ENCODE peak calls at places on chromosomes 6 and 20, in six cellular contexts. B is GM23338, S is Peyer's patch, P is tibial artery, Y is heart left ventricle, D is brain microvascular endothelial cell. C is an unnamed sample.
A peak's percentile ranks its signal among the peaks of the same experiment; 100 is the strongest.

GRCh38 chr6:22064558-22064957 is 232.3 kb downstream of the PRL start:
- DNase-seq in D (no peak), P (no peak), S (no peak), Y (no peak), B (no peak), C (no peak)

GRCh38 chr20:56400001-56400640 is 7.7 kb downstream of the CSTF1 start:
- DNase-seq in P (no peak), Y (peak; percentile 58), S (no peak), B (peak; percentile 79), D (peak; percentile 77), C (no peak)

GRCh38 chr6:159037746-159038290 is 7.0 kb downstream of the TAGAP start:
- DNase-seq in Y (no peak), D (no peak), P (no peak), B (no peak), S (no peak), C (no peak)

GRCh38 chr6:72946766-72947165 is 278.5 kb downstream of the KHDC1L start:
- DNase-seq in B (no peak), D (peak; percentile 64), S (no peak), P (no peak), Y (no peak), C (no peak)

GRCh38 chr20:42734660-42735368 is 454.9 kb downstream of the PTPRT start:
- DNase-seq in B (no peak), Y (no peak), S (no peak), D (no peak), P (no peak), C (no peak)

GRCh38 chr20:48901326-48901725 is 20.2 kb upstream of the ARFGEF2 start:
- DNase-seq in P (no peak), Y (no peak), B (no peak), S (no peak), D (no peak), C (no peak)

GRCh38 chr20:17621229-17621968 is 51.5 kb downstream of the DSTN start:
- DNase-seq in B (no peak), S (no peak), P (peak; percentile 62), Y (no peak), D (no peak), C (peak; percentile 71)

GRCh38 chr6:37354526-37355384 is 972 bp downstream of the RNF8 start:
- DNase-seq in P (no peak), Y (no peak), D (no peak), B (peak; percentile 50), S (no peak), C (no peak)

GRCh38 chr20:25220810-25221591 is 25.5 kb downstream of the ENTPD6 start:
- DNase-seq in P (peak; percentile 64), S (no peak), Y (no peak), B (no peak), D (no peak), C (no peak)

GRCh38 chr6:108565893-108566292 is 5.2 kb downstream of the FOXO3 start:
- DNase-seq in B (no peak), P (peak; percentile 78), D (no peak), Y (peak; percentile 58), S (no peak), C (no peak)

GRCh38 chr20:34573541-34573940 is 15.0 kb downstream of the MAP1LC3A start:
- DNase-seq in S (no peak), B (no peak), D (no peak), Y (no peak), P (no peak), C (peak; percentile 40)

GRCh38 chr20:51014797-51015722 is 7.8 kb downstream of the KCNG1 start:
- DNase-seq in Y (no peak), P (no peak), D (peak; percentile 62), S (peak; percentile 80), B (peak; percentile 91), C (no peak)

GRCh38 chr20:51156041-51156795 is 133.3 kb upstream of the KCNG1 start:
- DNase-seq in Y (no peak), S (no peak), D (no peak), P (no peak), B (no peak), C (no peak)

GRCh38 chr20:25508083-25508770 is 77.1 kb downstream of the NINL start:
- DNase-seq in Y (no peak), B (no peak), S (peak; percentile 70), D (peak; percentile 59), P (no peak), C (no peak)

GRCh38 chr6:137717074-137718073 is 149.7 kb upstream of the TNFAIP3 start:
- DNase-seq in B (peak; percentile 60), S (no peak), P (no peak), Y (no peak), D (no peak), C (no peak)

GRCh38 chr6:53361549-53362031 is 12.8 kb upstream of the ELOVL5 start:
- DNase-seq in B (no peak), S (no peak), P (no peak), D (peak; percentile 26), Y (no peak), C (no peak)

GRCh38 chr6:73394577-73395354 is at the start of gene DDX43:
- DNase-seq in S (peak; percentile 63), B (peak; percentile 77), D (no peak), Y (peak; percentile 53), P (peak; percentile 78), C (peak; percentile 80)

GRCh38 chr6:130138909-130139242 is 83.9 kb downstream of the SAMD3 start:
- DNase-seq in S (no peak), P (no peak), Y (no peak), B (no peak), D (no peak), C (no peak)

GRCh38 chr6:13461805-13462204 is 25.6 kb downstream of the GFOD1 start:
- DNase-seq in Y (no peak), P (no peak), D (no peak), B (no peak), S (no peak), C (no peak)

GRCh38 chr20:45850238-45850637 is 7.0 kb downstream of the ACOT8 start:
- DNase-seq in D (no peak), Y (no peak), B (no peak), P (no peak), S (no peak), C (no peak)

GRCh38 chr6:81241717-81242116 is 510.8 kb downstream of the TENT5A start:
- DNase-seq in P (no peak), B (peak; percentile 68), D (no peak), S (no peak), Y (no peak), C (no peak)

GRCh38 chr6:158793432-158793831 is 25.7 kb downstream of the EZR start:
- DNase-seq in S (no peak), Y (no peak), D (peak; percentile 56), P (no peak), B (peak; percentile 84), C (no peak)

GRCh38 chr6:82365011-82365751 is 1.6 kb downstream of the TPBG start:
- DNase-seq in D (peak; percentile 6), S (peak; percentile 60), Y (no peak), B (peak; percentile 75), P (peak; percentile 64), C (no peak)

GRCh38 chr6:160808263-160808662 is 106.2 kb downstream of the PLG start:
- DNase-seq in D (no peak), P (no peak), Y (no peak), S (no peak), B (no peak), C (no peak)

GRCh38 chr6:38131527-38131965 is 312.0 kb downstream of the ZFAND3 start:
- DNase-seq in Y (no peak), S (no peak), D (peak; percentile 93), B (no peak), P (no peak), C (no peak)

GRCh38 chr6:17212541-17213371 is 68.4 kb upstream of the RBM24 start:
- DNase-seq in S (no peak), D (no peak), Y (peak; percentile 41), P (no peak), B (no peak), C (no peak)
- H3K27ac ChIP-seq in S (no peak overlapping the region), D (no peak overlapping the region), Y (peak overlapping the region; percentile 18), P (peak overlapping the region; percentile 44), B (no peak overlapping the region), C (peak overlapping the region; percentile 54)

GRCh38 chr6:36306365-36306764 is 30.3 kb downstream of the BNIP5 start:
- DNase-seq in D (no peak), S (no peak), P (no peak), Y (no peak), B (no peak), C (no peak)

GRCh38 chr6:36301781-36302180 is 31.9 kb downstream of the PNPLA1 start:
- DNase-seq in Y (no peak), P (no peak), S (peak; percentile 46), D (no peak), B (no peak), C (no peak)

GRCh38 chr6:36301085-36301658 is 31.3 kb downstream of the PNPLA1 start:
- DNase-seq in D (no peak), S (no peak), B (no peak), Y (no peak), P (no peak), C (no peak)

GRCh38 chr6:36305885-36306284 is 30.8 kb downstream of the BNIP5 start:
- DNase-seq in S (no peak), B (no peak), P (no peak), Y (no peak), D (no peak), C (no peak)

GRCh38 chr6:36302227-36302976 is 32.5 kb downstream of the PNPLA1 start:
- DNase-seq in B (peak; percentile 99), S (peak; percentile 81), Y (peak; percentile 83), P (peak; percentile 88), D (peak; percentile 91), C (peak; percentile 82)
- TF ChIP-seq CTCF in B (peak; percentile 99), S (peak; percentile 96), Y (peak; percentile 85), P (peak; percentile 88), D (peak; percentile 97), C (peak; percentile 87)

DNA sequence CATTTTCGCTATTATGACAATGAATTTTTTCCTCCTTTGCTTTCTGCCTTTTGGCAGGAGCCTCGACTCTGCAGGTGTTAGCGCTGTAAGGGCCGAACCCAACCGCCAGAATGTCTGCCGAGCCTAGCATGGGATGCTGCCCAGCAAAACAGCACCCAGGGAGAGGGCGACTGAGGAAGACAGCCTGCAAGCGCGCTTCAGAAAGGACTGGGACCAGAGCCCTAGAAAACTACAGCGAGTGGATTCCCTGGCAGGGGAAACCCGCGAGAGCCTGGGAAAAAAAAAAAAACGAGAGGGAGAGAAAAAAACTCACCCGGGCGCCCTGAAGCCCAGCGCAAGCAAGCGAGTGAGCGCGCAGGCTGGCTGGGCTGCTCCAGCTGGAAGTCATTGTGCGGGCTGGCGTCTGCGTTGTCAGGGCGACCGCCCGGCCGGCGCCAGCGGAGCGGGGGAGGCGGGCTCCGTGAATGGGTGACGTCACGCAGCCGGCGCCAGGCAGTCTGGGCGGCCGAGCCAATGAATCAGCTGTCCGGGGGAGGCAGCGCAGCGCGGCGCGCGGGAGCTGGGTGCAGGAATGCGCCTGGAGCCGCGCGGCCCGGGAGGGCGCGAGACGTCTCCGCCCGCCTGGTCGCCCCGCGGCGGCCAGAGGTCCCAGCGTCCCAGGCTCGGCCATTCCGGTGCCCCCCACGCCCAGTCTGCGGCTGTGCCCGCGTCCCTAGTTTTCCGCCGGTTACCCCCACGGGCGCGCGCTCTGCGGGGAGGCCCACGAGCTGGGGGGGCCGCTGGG is 32.6 kb upstream of the ID4 start:
- DNase-seq in Y (peak; percentile 96), P (peak; percentile 99), B (peak; percentile 96), D (peak; percentile 96), S (peak; percentile 97), C (peak; percentile 99)
- H3K4me3 ChIP-seq in Y (peak overlapping the region; percentile 56), P (peak overlapping the region; percentile 70), B (peak overlapping the region; percentile 67), D (peak overlapping the region; percentile 76), S (peak overlapping the region; percentile 43), C (peak overlapping the region; percentile 72)

DNA sequence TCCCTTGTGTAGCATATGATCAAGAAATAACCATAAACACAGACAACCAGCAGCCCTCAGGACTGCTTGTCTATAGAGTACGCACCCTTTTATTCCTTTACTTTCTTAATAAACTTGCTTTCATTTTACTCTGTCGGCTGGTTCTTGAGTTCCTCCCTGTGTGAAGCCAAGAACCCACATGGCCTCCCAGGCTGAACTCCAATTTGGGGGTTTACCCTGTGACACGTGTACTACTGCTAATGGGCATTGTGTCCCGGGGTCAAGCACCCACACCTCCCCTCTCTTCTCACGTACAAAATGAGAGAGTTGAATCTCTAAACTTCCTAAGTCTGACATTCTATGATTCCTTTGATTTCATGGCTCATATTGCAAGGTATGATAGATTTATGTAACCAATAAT is 9.9 kb downstream of the LAMA4 start:
- DNase-seq in B (no peak), S (no peak), D (no peak), Y (no peak), P (no peak), C (no peak)
- H3K27ac ChIP-seq in B (no peak overlapping the region), S (peak overlapping the region; percentile 46), D (no peak overlapping the region), Y (peak overlapping the region; percentile 41), P (peak overlapping the region; percentile 48), C (no peak overlapping the region)

C was measured in coronary artery.